ENCODE peak calls at places on chromosomes 13 and 19, in four cellular contexts. N, U, J and S are unnamed samples.

GRCh38 chr19:18418034-18418724 is 1.0 kb upstream of the SSBP4 start:
- DNase-seq in J (no peak), U (no peak), N (no peak), S (no peak)

GRCh38 chr19:11767633-11768133 is 883 bp downstream of the ZNF441 start:
- DNase-seq in U (no peak), J (peak), N (peak), S (peak)

GRCh38 chr13:106087201-106087600 is 448.3 kb downstream of the EFNB2 start:
- DNase-seq in U (no peak), N (no peak), J (no peak), S (no peak)

GRCh38 chr13:73981595-73981994 is 152.6 kb downstream of the KLF12 start:
- DNase-seq in J (no peak), U (no peak), N (peak), S (no peak)

GRCh38 chr13:65966991-65967451 is 1263.1 kb downstream of the PCDH9 start:
- DNase-seq in J (no peak), N (peak), U (no peak), S (peak)

GRCh38 chr13:35882722-35883497 is 248.3 kb downstream of the DCLK1 start:
- DNase-seq in U (no peak), N (no peak), J (no peak), S (no peak)

GRCh38 chr13:58994077-58994476 is 1169.7 kb downstream of the DIAPH3 start:
- DNase-seq in J (no peak), N (no peak), U (no peak), S (no peak)

GRCh38 chr19:10289836-10290438 is at the start of gene ICAM5:
- DNase-seq in J (no peak), N (no peak), U (no peak), S (peak)

GRCh38 chr13:22903925-22904324 is 276.9 kb upstream of the SGCG start:
- DNase-seq in U (no peak), N (no peak), J (no peak), S (no peak)

GRCh38 chr13:31053098-31053497 is 108.6 kb downstream of the HSPH1 start:
- DNase-seq in N (peak), J (no peak), U (no peak), S (no peak)

GRCh38 chr13:60047943-60048342 is 115.8 kb downstream of the DIAPH3 start:
- DNase-seq in U (no peak), N (peak), J (no peak), S (no peak)

GRCh38 chr19:55087542-55087935 is 11.9 kb downstream of the EPS8L1 start:
- DNase-seq in N (peak), J (peak), U (no peak), S (peak)

GRCh38 chr19:43465468-43466120 is at the start of gene LYPD3:
- DNase-seq in U (no peak), J (peak), N (peak), S (peak)

GRCh38 chr19:29687897-29688728 is 22.9 kb downstream of the PLEKHF1 start:
- DNase-seq in N (peak), U (no peak), J (peak), S (peak)

GRCh38 chr13:66312312-66313087 is 917.6 kb downstream of the PCDH9 start:
- DNase-seq in N (peak), U (no peak), J (peak), S (peak)

GRCh38 chr19:17681505-17682125 is 6.5 kb downstream of the UNC13A start:
- DNase-seq in J (peak), N (peak), U (no peak), S (peak)

GRCh38 chr19:30088567-30088966 is 146.5 kb downstream of the URI1 start:
- DNase-seq in U (no peak), N (no peak), J (no peak), S (no peak)

GRCh38 chr19:7759156-7759555 is 3.9 kb upstream of the CLEC4M start:
- DNase-seq in J (no peak), N (no peak), U (no peak), S (no peak)

GRCh38 chr19:6739390-6739883 is at the start of gene TRIP10:
- DNase-seq in U (peak), N (peak), J (peak), S (peak)

GRCh38 chr13:63288576-63288975 is 1872.9 kb upstream of the PCDH20 start:
- DNase-seq in U (no peak), N (no peak), J (peak), S (no peak)

GRCh38 chr13:50277127-50277526 is 261.9 kb downstream of the KCNRG start:
- DNase-seq in J (no peak), N (no peak), U (no peak), S (no peak)

GRCh38 chr13:41459754-41460111 is 2.4 kb downstream of the RGCC start:
- DNase-seq in U (no peak), N (no peak), J (no peak), S (no peak)

GRCh38 chr19:40253611-40254092 is 27.2 kb upstream of the CCNP start:
- DNase-seq in N (no peak), J (no peak), U (no peak), S (no peak)

GRCh38 chr19:19539738-19540703 is 2.0 kb downstream of the CILP2 start:
- DNase-seq in N (peak), U (peak), J (peak), S (no peak)

GRCh38 chr19:48433337-48433736 is 12.4 kb upstream of the GRWD1 start:
- DNase-seq in U (no peak), J (no peak), N (no peak), S (no peak)

GRCh38 chr13:96850538-96850937 is 143.7 kb downstream of the OXGR1 start:
- DNase-seq in N (no peak), J (no peak), U (no peak), S (no peak)

GRCh38 chr19:10543420-10544241 is at the start of gene ATG4D:
- DNase-seq in U (peak), N (peak), J (no peak), S (peak)

GRCh38 chr19:40335855-40336700 is 12.1 kb downstream of the C19orf47 start:
- DNase-seq in N (no peak), U (no peak), J (no peak), S (no peak)

GRCh38 chr13:111034811-111035210 is 80.3 kb upstream of the ARHGEF7 start:
- DNase-seq in U (no peak), N (no peak), J (peak), S (peak)

GRCh38 chr13:111919826-111920225 is 147.1 kb upstream of the SOX1 start:
- DNase-seq in N (no peak), J (no peak), U (no peak), S (no peak)

GRCh38 chr19:51726049-51726448 is 2.3 kb upstream of the HAS1 start:
- DNase-seq in J (peak), N (peak), U (no peak), S (peak)

GRCh38 chr13:24184265-24184841 is 23.8 kb downstream of the SPATA13 start:
- DNase-seq in J (no peak), U (no peak), N (no peak), S (no peak)

GRCh38 chr13:24183741-24184182 is 23.2 kb downstream of the SPATA13 start:
- DNase-seq in U (no peak), N (no peak), J (no peak), S (no peak)

GRCh38 chr13:24180743-24181384 is 20.3 kb downstream of the SPATA13 start:
- DNase-seq in U (no peak), N (no peak), J (no peak), S (peak)

GRCh38 chr13:24182703-24183081 is 22.2 kb downstream of the SPATA13 start:
- DNase-seq in J (no peak), U (no peak), N (no peak), S (no peak)

GRCh38 chr13:24181991-24182702 is 21.6 kb downstream of the SPATA13 start:
- DNase-seq in N (no peak), J (no peak), U (no peak), S (no peak)
- TF ChIP-seq CTCF in N (no peak), J (no peak), U (no peak), S (no peak)

GRCh38 chr13:99087130-99087953 is 109.5 kb upstream of the DOCK9 start:
- DNase-seq in J (peak), U (peak), N (peak), S (peak)
- TF ChIP-seq CTCF in J (peak), U (peak), N (peak), S (peak)

DNA sequence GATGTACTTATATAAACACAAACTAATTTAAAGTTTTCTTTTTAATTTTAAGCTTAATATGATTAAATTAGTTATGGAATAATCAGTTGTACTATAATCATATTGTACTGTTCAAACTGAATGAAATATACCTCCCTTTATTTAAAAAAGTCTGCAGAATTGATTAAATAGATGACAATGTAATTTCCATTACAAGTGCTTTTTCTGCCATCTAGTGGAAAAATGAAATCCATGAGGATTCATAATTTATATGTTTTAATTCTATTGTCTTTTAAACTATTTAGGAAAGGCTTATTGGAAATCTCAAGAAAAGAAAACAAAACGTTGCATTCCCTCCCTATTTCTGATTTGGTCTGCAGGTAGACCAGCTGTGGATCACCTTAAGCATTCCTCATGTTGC is 30.8 kb downstream of the MZT1 start:
- DNase-seq in N (peak), U (no peak), J (no peak), S (peak)
- TF ChIP-seq CTCF in N (peak), U (peak), J (peak), S (peak)

GRCh38 chr19:45097450-45097775 is 4.4 kb downstream of the PPP1R37 start:
- DNase-seq in U (no peak), J (no peak), N (no peak), S (no peak)

GRCh38 chr19:45094707-45095106 is 1.7 kb downstream of the PPP1R37 start:
- DNase-seq in U (no peak), J (no peak), N (no peak), S (no peak)

GRCh38 chr19:45095496-45096413 is 2.8 kb downstream of the PPP1R37 start:
- DNase-seq in N (no peak), J (no peak), U (no peak), S (no peak)

GRCh38 chr19:45097776-45098520 is 5.0 kb downstream of the PPP1R37 start:
- DNase-seq in U (no peak), J (peak), N (peak), S (peak)

GRCh38 chr19:45096700-45097099 is 3.7 kb downstream of the PPP1R37 start:
- DNase-seq in N (no peak), J (no peak), U (no peak), S (no peak)
- TF ChIP-seq CTCF in N (no peak), J (no peak), U (no peak), S (no peak)

DNA sequence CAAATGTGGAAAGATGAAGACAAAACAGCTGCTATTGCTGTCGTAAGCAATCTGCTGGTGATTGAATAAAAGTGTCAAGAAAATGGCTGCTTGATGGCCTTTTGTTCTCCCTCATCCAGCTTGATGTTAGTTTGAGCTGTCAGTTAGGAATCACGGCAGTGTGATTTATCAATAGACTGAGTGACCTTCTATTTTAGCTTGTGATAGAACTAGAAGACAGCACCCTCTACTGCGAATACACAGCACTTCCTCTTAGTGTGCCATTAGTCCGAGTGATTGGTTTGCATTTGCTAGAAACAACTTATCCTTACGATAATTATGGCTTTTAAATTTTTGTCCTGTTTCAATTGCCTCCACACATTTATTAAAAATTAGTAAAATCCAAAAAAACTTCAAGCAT is 76.2 kb downstream of the MZT1 start:
- DNase-seq in U (no peak), N (no peak), J (no peak), S (no peak)
- TF ChIP-seq CTCF in U (no peak), N (peak), J (no peak), S (peak)

DNA sequence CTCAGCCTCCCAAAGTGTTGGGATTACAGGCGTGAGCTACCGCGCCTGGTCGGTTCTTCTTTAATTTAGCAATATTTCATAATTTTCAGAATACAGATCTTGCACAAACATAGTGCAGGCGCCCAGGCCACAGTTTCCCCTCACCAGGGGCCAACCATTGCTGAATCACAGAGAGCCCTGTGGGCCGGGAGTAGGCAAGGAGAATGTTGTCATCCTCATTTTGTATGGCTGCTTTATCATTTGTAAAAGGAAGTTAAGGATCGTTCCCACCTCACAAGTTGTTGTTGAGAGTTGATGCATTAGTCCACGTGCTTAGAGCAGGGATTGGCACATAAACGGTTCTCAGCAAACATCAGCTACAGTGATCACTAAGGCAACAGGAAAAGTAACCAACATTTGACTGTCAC is 30.2 kb downstream of the MEIS3 start:
- DNase-seq in J (no peak), U (no peak), N (peak), S (no peak)
- TF ChIP-seq CTCF in J (no peak), U (no peak), N (no peak), S (no peak)